ENCODE peak calls at places on chromosome 2, in eight cellular contexts. Q, G, W, X, D, I, O and M are unnamed samples.

GRCh38 chr2:203730076-203730729 is 23.8 kb downstream of the CD28 start:
- DNase-seq in Q (no peak), G (peak), W (no peak), X (no peak), D (peak), I (no peak), O (no peak), M (no peak)

GRCh38 chr2:172073518-172073917 is 11.8 kb upstream of the DLX1 start:
- DNase-seq in Q (no peak), G (no peak), W (no peak), X (no peak), D (no peak), I (no peak), O (no peak), M (no peak)

GRCh38 chr2:188091235-188091634 is 200.4 kb upstream of the GULP1 start:
- DNase-seq in Q (no peak), G (no peak), W (no peak), X (no peak), D (no peak), I (no peak), O (no peak), M (no peak)

GRCh38 chr2:39632871-39633270 is 32.8 kb upstream of the TMEM178A start:
- DNase-seq in Q (no peak), G (peak), W (no peak), X (no peak), D (peak), I (no peak), O (no peak), M (no peak)

GRCh38 chr2:16745466-16745865 is 79.8 kb upstream of the CYRIA start:
- DNase-seq in Q (no peak), G (peak), W (no peak), X (no peak), D (no peak), I (no peak), O (no peak), M (no peak)

GRCh38 chr2:124024491-124025348 is at the start of gene CNTNAP5:
- DNase-seq in Q (peak), G (peak), W (peak), X (peak), D (peak), I (no peak), O (peak), M (peak)

GRCh38 chr2:218374795-218375194 is 7.3 kb upstream of the SLC11A1 start:
- DNase-seq in Q (no peak), G (no peak), W (peak), X (no peak), D (no peak), I (no peak), O (no peak), M (no peak)

GRCh38 chr2:196112408-196113039 is 43.9 kb upstream of the DNAH7 start:
- DNase-seq in Q (no peak), G (peak), W (no peak), X (no peak), D (peak), I (no peak), O (no peak), M (no peak)

GRCh38 chr2:42961385-42961800 is 169.0 kb upstream of the HAAO start:
- DNase-seq in Q (no peak), G (no peak), W (no peak), X (no peak), D (no peak), I (peak), O (peak), M (no peak)

GRCh38 chr2:9474361-9475117 is at the start of gene IAH1:
- DNase-seq in Q (peak), G (peak), W (peak), X (peak), D (peak), I (peak), O (peak), M (peak)

GRCh38 chr2:97663962-97664635 is at the start of gene ACTR1B:
- DNase-seq in Q (peak), G (peak), W (peak), X (peak), D (peak), I (peak), O (peak), M (peak)

GRCh38 chr2:218904176-218904575 is 23.5 kb downstream of the WNT10A start:
- DNase-seq in Q (no peak), G (no peak), W (no peak), X (no peak), D (no peak), I (no peak), O (no peak), M (no peak)

GRCh38 chr2:182862003-182862402 is 4.4 kb downstream of the FRZB start:
- DNase-seq in Q (no peak), G (no peak), W (no peak), X (peak), D (no peak), I (peak), O (peak), M (peak)

GRCh38 chr2:164913640-164914346 is 41.5 kb downstream of the SLC38A11 start:
- DNase-seq in Q (no peak), G (peak), W (no peak), X (no peak), D (peak), I (no peak), O (no peak), M (no peak)

GRCh38 chr2:128563348-128563687 is 244.7 kb upstream of the HS6ST1 start:
- DNase-seq in Q (no peak), G (peak), W (no peak), X (peak), D (peak), I (peak), O (peak), M (no peak)

GRCh38 chr2:211055438-211055837 is 499.0 kb downstream of the CPS1 start:
- DNase-seq in Q (no peak), G (peak), W (no peak), X (no peak), D (no peak), I (no peak), O (no peak), M (no peak)

GRCh38 chr2:62723253-62723652 is 17.7 kb downstream of the EHBP1 start:
- DNase-seq in Q (no peak), G (no peak), W (no peak), X (no peak), D (no peak), I (no peak), O (no peak), M (no peak)

GRCh38 chr2:67225287-67225973 is 171.7 kb upstream of the ETAA1 start:
- DNase-seq in Q (no peak), G (no peak), W (no peak), X (no peak), D (no peak), I (no peak), O (no peak), M (no peak)

GRCh38 chr2:10469955-10470568 is 21.9 kb upstream of the ODC1 start:
- DNase-seq in Q (peak), G (no peak), W (no peak), X (no peak), D (no peak), I (peak), O (no peak), M (peak)

GRCh38 chr2:64792995-64793639 is 139.4 kb upstream of the SERTAD2 start:
- DNase-seq in Q (no peak), G (no peak), W (no peak), X (no peak), D (peak), I (no peak), O (no peak), M (no peak)

GRCh38 chr2:95386031-95386430 is 16.5 kb upstream of the FAHD2A start:
- DNase-seq in Q (no peak), G (no peak), W (no peak), X (no peak), D (no peak), I (peak), O (no peak), M (no peak)

GRCh38 chr2:157839822-157840221 is 36.3 kb downstream of the ACVR1 start:
- DNase-seq in Q (no peak), G (no peak), W (no peak), X (no peak), D (no peak), I (no peak), O (no peak), M (no peak)

GRCh38 chr2:23695214-23696162 is 231.4 kb downstream of the ATAD2B start:
- DNase-seq in Q (no peak), G (no peak), W (no peak), X (no peak), D (no peak), I (peak), O (no peak), M (no peak)

GRCh38 chr2:227267406-227268115 is 57.5 kb upstream of the MFF start:
- DNase-seq in Q (no peak), G (peak), W (no peak), X (no peak), D (no peak), I (no peak), O (peak), M (no peak)

GRCh38 chr2:47070920-47071824 is 83.9 kb downstream of the STPG4 start:
- DNase-seq in Q (peak), G (peak), W (peak), X (peak), D (peak), I (peak), O (peak), M (peak)

GRCh38 chr2:73290049-73290839 is 3.1 kb downstream of the EGR4 start:
- DNase-seq in Q (no peak), G (peak), W (no peak), X (peak), D (peak), I (no peak), O (no peak), M (no peak)

GRCh38 chr2:117858336-117858735 is 43.8 kb downstream of the DDX18 start:
- DNase-seq in Q (no peak), G (peak), W (no peak), X (no peak), D (no peak), I (no peak), O (no peak), M (no peak)

GRCh38 chr2:117862459-117862858 is 48.0 kb downstream of the DDX18 start:
- DNase-seq in Q (no peak), G (no peak), W (no peak), X (no peak), D (no peak), I (no peak), O (no peak), M (no peak)

GRCh38 chr2:117859532-117859911 is 45.0 kb downstream of the DDX18 start:
- DNase-seq in Q (no peak), G (no peak), W (peak), X (no peak), D (no peak), I (no peak), O (no peak), M (no peak)

GRCh38 chr2:117858892-117859531 is 44.5 kb downstream of the DDX18 start:
- DNase-seq in Q (no peak), G (peak), W (peak), X (no peak), D (no peak), I (no peak), O (no peak), M (no peak)

DNA sequence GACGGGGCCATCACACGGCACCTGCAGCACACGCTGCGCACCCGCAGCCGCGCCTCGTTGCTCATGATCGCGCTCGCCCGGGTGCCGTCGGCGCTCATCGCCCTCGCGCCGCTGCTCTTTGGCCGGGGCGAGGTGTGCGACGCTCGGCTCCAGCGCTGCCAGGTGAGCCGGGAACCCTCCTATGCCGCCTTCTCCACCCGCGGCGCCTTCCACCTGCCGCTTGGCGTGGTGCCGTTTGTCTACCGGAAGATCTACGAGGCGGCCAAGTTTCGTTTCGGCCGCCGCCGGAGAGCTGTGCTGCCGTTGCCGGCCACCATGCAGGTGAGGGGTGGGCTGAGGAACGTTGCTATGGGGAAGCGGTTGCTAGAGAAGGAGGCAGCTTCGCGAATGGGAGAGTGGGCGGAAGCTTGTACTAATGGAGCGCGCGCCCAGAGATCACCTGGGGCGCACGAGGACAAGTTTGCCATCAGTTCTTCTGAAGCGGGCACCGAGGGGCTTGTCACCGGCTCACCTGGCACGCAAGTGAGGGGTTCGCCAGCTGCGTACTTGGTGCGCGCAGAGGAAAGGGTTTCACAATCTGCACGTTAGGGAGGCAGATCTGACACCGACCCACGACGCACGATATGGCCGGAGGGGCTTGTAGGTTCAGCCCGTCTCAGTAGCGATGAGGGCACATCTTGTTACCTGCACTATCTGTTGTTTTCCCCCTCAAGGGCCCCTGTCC is 45.6 kb downstream of the DDX18 start:
- DNase-seq in Q (no peak), G (no peak), W (peak), X (no peak), D (no peak), I (no peak), O (no peak), M (no peak)
- H3K4me3 ChIP-seq in Q (no peak), G (no peak), W (peak), X (no peak), D (no peak), I (no peak), O (no peak), M (no peak)

DNA sequence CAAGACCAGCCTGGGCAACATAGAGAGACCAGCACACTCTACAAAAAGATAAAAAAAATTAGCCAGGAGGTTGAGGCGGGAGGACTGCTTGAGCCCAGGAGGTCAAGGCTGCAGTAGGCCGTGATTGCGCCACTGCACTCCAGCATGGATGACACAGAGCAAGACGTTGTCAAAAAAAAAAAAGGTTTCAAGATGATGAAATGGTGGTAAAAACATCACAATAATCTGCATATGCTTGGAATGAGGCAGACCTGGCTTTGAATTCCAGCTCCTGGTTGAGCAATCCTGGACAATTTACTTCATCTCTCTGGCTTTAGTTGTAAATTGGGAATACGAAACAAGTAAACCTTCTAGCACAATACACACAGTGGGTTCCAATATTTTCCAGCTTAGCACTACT is 24.1 kb downstream of the USP40 start:
- DNase-seq in Q (no peak), G (peak), W (no peak), X (no peak), D (peak), I (no peak), O (no peak), M (no peak)
- H3K27ac ChIP-seq in Q (no peak), G (peak), W (no peak), X (no peak), D (no peak), I (no peak), O (no peak), M (no peak)

DNA sequence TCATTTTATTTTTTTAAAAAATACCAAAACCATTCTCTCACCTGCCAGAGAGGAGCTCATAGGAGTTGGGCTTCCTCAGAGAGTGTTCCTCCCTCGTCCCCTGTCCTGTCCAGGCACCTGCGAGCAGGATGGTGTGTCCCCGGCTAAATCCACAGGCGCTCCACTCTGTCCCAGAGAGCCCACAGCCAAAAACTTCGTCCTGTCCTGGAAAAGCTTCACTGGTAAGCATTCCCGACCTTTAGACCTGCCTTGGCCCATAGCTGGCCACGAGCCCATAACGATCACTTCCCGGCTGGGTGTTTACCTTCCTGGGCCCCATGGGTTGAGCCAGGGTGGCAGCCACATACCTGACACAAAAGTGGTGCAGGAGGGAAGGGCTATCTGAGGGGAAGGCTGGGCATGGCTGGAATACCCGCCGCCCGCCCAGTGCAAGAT is at the start of gene NGEF:
- DNase-seq in Q (no peak), G (no peak), W (no peak), X (peak), D (no peak), I (peak), O (no peak), M (peak)
- H3K4me3 ChIP-seq in Q (no peak), G (no peak), W (no peak), X (no peak), D (no peak), I (no peak), O (no peak), M (peak)

GRCh38 chr2:115162454-115163293 is 720.2 kb downstream of the DPP10 start:
- DNase-seq in Q (peak), G (peak), W (no peak), X (peak), D (no peak), I (no peak), O (no peak), M (no peak)
- H3K27ac ChIP-seq in Q (no peak), G (no peak), W (no peak), X (no peak), D (no peak), I (no peak), O (no peak), M (no peak)

GRCh38 chr2:113840463-113840975 is 49.4 kb upstream of the ACTR3 start:
- DNase-seq in Q (no peak), G (no peak), W (no peak), X (no peak), D (no peak), I (no peak), O (no peak), M (no peak)

GRCh38 chr2:113846439-113846838 is 43.5 kb upstream of the ACTR3 start:
- DNase-seq in Q (no peak), G (no peak), W (no peak), X (no peak), D (no peak), I (no peak), O (no peak), M (no peak)

GRCh38 chr2:113847144-113847543 is 42.7 kb upstream of the ACTR3 start:
- DNase-seq in Q (no peak), G (peak), W (no peak), X (no peak), D (peak), I (no peak), O (no peak), M (no peak)

GRCh38 chr2:113838744-113839444 is 51.0 kb upstream of the ACTR3 start:
- DNase-seq in Q (no peak), G (no peak), W (no peak), X (no peak), D (no peak), I (no peak), O (no peak), M (no peak)

GRCh38 chr2:113842919-113843736 is 46.8 kb upstream of the ACTR3 start:
- DNase-seq in Q (no peak), G (peak), W (no peak), X (no peak), D (peak), I (no peak), O (no peak), M (no peak)
- H3K4me3 ChIP-seq in Q (no peak), G (peak), W (no peak), X (no peak), D (no peak), I (no peak), O (no peak), M (no peak)

GRCh38 chr2:85436836-85437487 is 18.4 kb downstream of the SH2D6 start:
- DNase-seq in Q (peak), G (no peak), W (no peak), X (no peak), D (no peak), I (peak), O (no peak), M (no peak)

GRCh38 chr2:85435220-85435958 is 16.9 kb downstream of the SH2D6 start:
- DNase-seq in Q (peak), G (no peak), W (no peak), X (no peak), D (no peak), I (peak), O (no peak), M (no peak)

GRCh38 chr2:85435986-85436835 is 17.7 kb downstream of the SH2D6 start:
- DNase-seq in Q (no peak), G (no peak), W (no peak), X (no peak), D (no peak), I (peak), O (no peak), M (no peak)

GRCh38 chr2:85433511-85434089 is 15.1 kb downstream of the SH2D6 start:
- DNase-seq in Q (peak), G (peak), W (peak), X (peak), D (peak), I (peak), O (peak), M (peak)

GRCh38 chr2:85434677-85435076 is 16.2 kb downstream of the SH2D6 start:
- DNase-seq in Q (no peak), G (no peak), W (no peak), X (no peak), D (no peak), I (peak), O (no peak), M (no peak)
- H3K27ac ChIP-seq in Q (no peak), G (no peak), W (no peak), X (peak), D (no peak), I (peak), O (peak), M (no peak)